ENCODE peak calls at places on chromosomes 4 and X, in five cellular contexts. A, E, C, B and Z are unnamed samples.

GRCh38 chr4:77817304-77818076 is 1.7 kb downstream of the CNOT6L start:
- ATAC-seq in A (no peak), E (peak; percentile 80), C (peak; percentile 1), B (no peak), Z (no peak)

GRCh38 chrX:17738737-17739535 is 1.6 kb downstream of the SCML1 start:
- ATAC-seq in A (peak; percentile 49), E (no peak), C (no peak), B (no peak), Z (no peak)

GRCh38 chr4:170348945-170349344 is 259.2 kb upstream of the AADAT start:
- ATAC-seq in A (no peak), E (no peak), C (no peak), B (no peak), Z (no peak)

GRCh38 chr4:53905935-53906377 is 158.4 kb downstream of the CHIC2 start:
- ATAC-seq in A (peak; percentile 87), E (peak; percentile 84), C (no peak), B (peak; percentile 45), Z (no peak)

GRCh38 chr4:42767669-42768068 is 110.8 kb upstream of the ATP8A1 start:
- ATAC-seq in A (peak; percentile 14), E (no peak), C (no peak), B (no peak), Z (no peak)

GRCh38 chrX:50198348-50198747 is 2.5 kb downstream of the AKAP4 start:
- ATAC-seq in A (no peak), E (no peak), C (peak; percentile 93), B (no peak), Z (no peak)

GRCh38 chrX:11423362-11423818 is 130.2 kb downstream of the AMELX start:
- ATAC-seq in A (peak; percentile 90), E (no peak), C (peak; percentile 64), B (peak; percentile 83), Z (peak; percentile 39)

GRCh38 chr4:7206385-7206784 is 14.0 kb downstream of the SORCS2 start:
- ATAC-seq in A (no peak), E (no peak), C (peak; percentile 59), B (peak; percentile 88), Z (peak; percentile 35)

GRCh38 chrX:120617996-120618630 is 11.7 kb downstream of the C1GALT1C1 start:
- ATAC-seq in A (peak; percentile 71), E (no peak), C (no peak), B (no peak), Z (no peak)

GRCh38 chr4:150305995-150306394 is 227.8 kb downstream of the DCLK2 start:
- ATAC-seq in A (no peak), E (no peak), C (no peak), B (no peak), Z (no peak)

GRCh38 chr4:150306719-150307118 is 228.5 kb downstream of the DCLK2 start:
- ATAC-seq in A (no peak), E (no peak), C (no peak), B (no peak), Z (no peak)

GRCh38 chr4:150297861-150298474 is 219.7 kb downstream of the DCLK2 start:
- ATAC-seq in A (peak; percentile 75), E (peak; percentile 51), C (peak; percentile 87), B (no peak), Z (no peak)

GRCh38 chr4:150302553-150302952 is 224.3 kb downstream of the DCLK2 start:
- ATAC-seq in A (no peak), E (peak; percentile 44), C (peak; percentile 70), B (peak; percentile 60), Z (peak; percentile 50)
- TF ChIP-seq POLR2AphosphoS5 in A (no peak), E (no peak), C (no peak), B (no peak), Z (peak; percentile 31)

GRCh38 chrX:2498781-2499302 is 1.9 kb downstream of the DHRSX start:
- ATAC-seq in A (peak; percentile 61), E (peak; percentile 47), C (peak; percentile 31), B (peak; percentile 33), Z (peak; percentile 40)

GRCh38 chrX:2501246-2502102 is 698 bp upstream of the DHRSX start:
- ATAC-seq in A (no peak), E (no peak), C (no peak), B (no peak), Z (no peak)

GRCh38 chrX:2499507-2499906 is 1.3 kb downstream of the DHRSX start:
- ATAC-seq in A (no peak), E (no peak), C (no peak), B (no peak), Z (no peak)

GRCh38 chrX:2500681-2501151 is at the start of the genes DHRSX and ZBED1:
- ATAC-seq in A (peak; percentile 77), E (peak; percentile 21), C (peak; percentile 52), B (peak; percentile 80), Z (peak; percentile 60)

DNA sequence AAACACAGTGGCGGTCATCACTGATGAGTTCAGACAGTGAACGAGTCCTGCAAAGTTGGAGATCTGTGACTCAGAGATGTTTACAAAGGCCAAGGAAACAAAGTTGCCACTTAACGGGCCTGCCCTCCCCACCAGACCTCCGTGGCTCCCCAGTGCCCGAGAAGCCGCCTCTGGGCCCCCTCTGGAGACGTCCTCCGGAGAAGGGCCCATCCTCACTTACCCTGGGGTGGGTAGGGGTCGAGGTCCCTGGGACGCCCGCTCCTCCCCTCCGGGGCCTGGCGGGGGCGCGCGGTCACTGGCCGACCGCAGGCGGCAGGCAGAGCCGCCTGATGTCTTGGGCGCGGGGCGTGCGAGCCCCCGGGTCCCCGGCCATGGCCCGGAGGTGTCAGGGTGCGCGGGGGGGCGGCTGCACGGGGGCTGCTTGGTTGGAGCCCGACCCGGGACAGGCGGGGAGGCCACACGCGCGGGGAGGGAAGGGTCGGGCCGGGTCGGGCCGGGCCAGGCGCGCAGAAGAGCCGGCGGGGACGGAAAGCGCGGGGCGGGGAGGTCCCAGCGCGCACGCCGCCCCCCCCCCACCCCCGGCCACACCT is 590 bp downstream of the DHRSX start:
- ATAC-seq in A (peak; percentile 57), E (peak; percentile 25), C (peak; percentile 67), B (peak; percentile 67), Z (peak; percentile 49)
- TF ChIP-seq CTCF in A (peak; percentile 7), E (peak; percentile 48), C (no peak), B (no peak), Z (peak; percentile 42)

DNA sequence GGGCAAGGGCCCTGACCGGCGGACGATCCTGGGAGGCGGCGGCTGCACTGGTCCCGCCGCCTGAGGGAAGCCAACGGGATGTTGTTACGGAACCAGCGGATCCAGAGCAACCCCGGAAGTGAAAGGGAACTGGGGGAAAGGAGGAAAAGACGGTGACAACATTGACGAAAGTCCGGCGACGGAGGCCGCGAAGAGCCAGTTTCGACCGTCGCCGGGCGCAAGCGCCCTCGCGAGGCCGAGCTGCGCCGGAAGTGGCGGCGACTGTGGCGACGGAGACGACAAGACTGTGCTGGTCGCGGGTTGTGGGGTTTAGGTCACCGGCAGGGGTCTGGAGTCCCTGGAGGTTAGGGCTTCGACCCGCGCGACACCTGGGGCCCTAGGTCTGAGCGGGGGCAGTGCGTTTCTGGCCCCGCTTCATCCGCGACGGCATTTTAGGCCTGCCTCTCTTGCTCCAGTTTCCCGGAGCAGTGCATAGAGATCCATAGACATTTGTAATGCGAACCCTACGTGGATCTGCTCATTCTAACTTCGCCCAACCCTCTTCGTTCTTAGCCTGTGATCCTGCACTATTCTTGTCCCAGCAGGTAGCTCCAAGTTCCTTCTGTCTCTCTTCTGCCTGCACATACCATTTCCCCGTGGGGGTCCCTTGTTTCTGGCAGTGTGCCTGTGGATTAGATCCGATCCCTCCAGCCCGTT is at the start of gene BOD1L1:
- ATAC-seq in A (peak; percentile 88), E (peak; percentile 96), C (peak; percentile 95), B (peak; percentile 98), Z (peak; percentile 95)
- TF ChIP-seq EP300 in A (peak; percentile 49), E (peak; percentile 18), C (peak; percentile 54), B (no peak), Z (no peak)

DNA sequence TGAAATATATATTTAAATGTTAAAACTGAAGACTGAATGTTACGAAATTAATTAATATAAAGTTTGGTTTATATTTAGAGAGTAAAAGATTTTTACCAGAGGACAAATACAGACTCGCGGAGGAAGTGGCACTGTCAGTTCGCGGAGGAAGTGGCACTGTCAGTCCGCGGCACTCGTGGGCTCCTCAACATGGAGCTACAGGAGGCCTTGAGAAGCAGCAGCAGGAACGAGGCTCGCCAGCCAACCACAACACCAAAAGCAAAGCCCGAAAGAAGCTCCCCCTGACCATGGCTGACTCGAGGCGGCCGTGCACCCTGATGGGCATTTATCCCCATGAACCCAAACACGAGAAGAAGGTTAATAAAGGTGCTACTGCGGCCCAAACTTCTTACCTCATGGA is 125.3 kb upstream of the PABPC4L start:
- ATAC-seq in A (no peak), E (no peak), C (peak; percentile 43), B (no peak), Z (no peak)
- TF ChIP-seq POLR2AphosphoS5 in A (no peak), E (no peak), C (no peak), B (no peak), Z (no peak)

GRCh38 chrX:70774223-70774622 is 134.3 kb downstream of the TEX11 start:
- ATAC-seq in A (no peak), E (no peak), C (no peak), B (no peak), Z (no peak)

GRCh38 chrX:70769659-70770232 is 138.8 kb downstream of the TEX11 start:
- ATAC-seq in A (no peak), E (no peak), C (no peak), B (no peak), Z (no peak)
- TF ChIP-seq CTCF in A (peak; percentile 32), E (peak; percentile 21), C (no peak), B (peak; percentile 15), Z (peak; percentile 40)

DNA sequence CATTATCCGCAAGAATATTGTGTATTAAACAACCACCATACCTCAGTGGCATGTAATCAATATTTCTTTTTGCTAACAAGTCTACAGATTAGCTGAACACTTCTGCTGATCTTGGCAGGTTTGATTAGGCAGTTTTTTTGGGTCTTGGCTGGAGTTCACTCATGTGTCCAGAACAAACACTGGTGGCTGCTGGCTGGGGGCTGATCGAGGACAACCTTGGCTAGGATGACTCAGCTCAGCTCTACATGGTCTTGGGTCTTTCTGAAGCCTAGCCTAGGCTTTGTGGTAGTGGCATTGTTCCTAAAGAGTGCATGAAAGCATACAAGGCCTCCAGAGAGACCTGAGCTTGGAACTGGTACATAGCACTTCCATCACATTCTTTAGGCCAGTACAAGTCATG is 41.1 kb downstream of the PPEF1 start:
- ATAC-seq in A (no peak), E (no peak), C (no peak), B (no peak), Z (no peak)
- TF ChIP-seq EP300 in A (no peak), E (no peak), C (no peak), B (no peak), Z (no peak)

DNA sequence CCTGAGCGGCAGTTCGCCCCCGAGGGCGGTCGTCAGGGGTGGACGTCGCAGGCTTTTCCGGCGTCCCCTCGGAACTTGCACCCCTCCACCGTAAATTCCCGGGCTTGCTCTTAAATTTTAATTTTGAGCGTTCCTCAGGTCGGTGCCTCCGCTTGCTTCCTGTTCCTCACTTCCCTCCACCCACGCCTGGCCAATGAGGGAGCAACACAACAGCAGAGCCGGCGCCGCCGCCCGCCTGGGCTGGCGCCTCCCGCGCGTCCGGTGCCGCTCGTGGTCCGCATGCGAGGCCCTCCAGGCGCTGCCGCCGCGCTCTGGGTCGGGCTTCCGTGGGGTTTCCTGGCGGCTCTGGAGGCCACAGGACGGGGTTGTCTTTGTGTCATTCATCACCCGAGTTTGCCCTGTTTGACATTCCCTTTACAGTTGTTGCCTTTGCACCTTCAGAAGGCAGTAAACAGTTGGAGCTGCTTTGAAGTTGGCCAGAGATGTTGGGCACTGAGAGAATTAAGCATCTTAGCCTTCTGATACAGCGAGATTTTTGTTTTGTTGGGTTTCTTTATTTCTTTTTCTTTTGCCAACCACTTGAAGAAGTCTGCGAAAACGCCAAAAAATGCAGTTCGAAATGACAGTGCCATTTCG is 692 bp downstream of the SPCS3 start:
- ATAC-seq in A (peak; percentile 88), E (peak; percentile 90), C (peak; percentile 87), B (peak; percentile 96), Z (peak; percentile 89)
- TF ChIP-seq POLR2AphosphoS5 in A (no peak), E (no peak), C (peak; percentile 28), B (peak; percentile 21), Z (peak; percentile 61)

GRCh38 chrX:70096052-70096451 is 33.8 kb downstream of the OTUD6A start:
- ATAC-seq in A (no peak), E (peak; percentile 68), C (peak; percentile 72), B (no peak), Z (no peak)
- TF ChIP-seq CTCF in A (no peak), E (peak; percentile 53), C (peak; percentile 29), B (no peak), Z (no peak)